ENCODE peak calls at places on chromosomes 5 and 9, in five cellular contexts. Y is H1, O is K562, L is HepG2, N is GM12878. S is an unnamed sample.

GRCh38 chr9:136321561-136321960 is 5.8 kb upstream of the GPSM1 start:
- DNase-seq in L (no peak), N (no peak), O (no peak), Y (no peak), S (no peak)

GRCh38 chr9:127803507-127804352 is 1.0 kb downstream of the FPGS start:
- DNase-seq in N (no peak), O (no peak), Y (no peak), L (no peak), S (peak; percentile 59)

GRCh38 chr9:78073722-78074121 is 42.1 kb upstream of the GNAQ start:
- DNase-seq in L (no peak), N (no peak), Y (no peak), O (no peak), S (no peak)

GRCh38 chr9:136759436-136760325 is 1.6 kb upstream of the LCN8 start:
- DNase-seq in O (no peak), N (no peak), Y (peak; percentile 49), L (no peak), S (no peak)

GRCh38 chr5:144697847-144698262 is 527.2 kb downstream of the KCTD16 start:
- DNase-seq in O (no peak), N (no peak), L (no peak), Y (no peak), S (peak; percentile 14)

GRCh38 chr9:97906236-97906831 is 16.0 kb downstream of the TRMO start:
- DNase-seq in L (no peak), O (no peak), Y (no peak), N (no peak), S (no peak)

GRCh38 chr9:111412280-111412679 is 71.9 kb downstream of the ECPAS start:
- DNase-seq in Y (no peak), N (no peak), O (no peak), L (no peak), S (no peak)

GRCh38 chr9:122900791-122901190 is 4.4 kb downstream of the RC3H2 start:
- DNase-seq in N (no peak), Y (no peak), O (no peak), L (no peak), S (no peak)

GRCh38 chr5:55344392-55344992 is 36.7 kb downstream of the MTREX start:
- DNase-seq in L (peak; percentile 52), N (no peak), O (peak; percentile 66), Y (peak; percentile 76), S (peak; percentile 65)

GRCh38 chr5:111194925-111195324 is 29.3 kb upstream of the CAMK4 start:
- DNase-seq in N (no peak), O (no peak), L (no peak), Y (no peak), S (no peak)

GRCh38 chr5:109224276-109224675 is 185.5 kb downstream of the PJA2 start:
- DNase-seq in O (no peak), Y (no peak), N (no peak), L (no peak), S (no peak)

GRCh38 chr9:125977223-125977622 is 230.1 kb downstream of the PBX3 start:
- DNase-seq in Y (no peak), O (no peak), L (no peak), N (no peak), S (no peak)

GRCh38 chr5:64869419-64869818 is 100.7 kb downstream of the CWC27 start:
- DNase-seq in Y (no peak), O (peak; percentile 22), L (no peak), N (no peak), S (peak; percentile 21)

GRCh38 chr9:135840107-135840506 is 67.2 kb downstream of the CAMSAP1 start:
- DNase-seq in N (no peak), L (no peak), O (no peak), Y (no peak), S (no peak)

GRCh38 chr5:87081511-87082372 is 185.9 kb upstream of the RASA1 start:
- DNase-seq in L (no peak), N (peak; percentile 80), Y (no peak), O (peak; percentile 61), S (no peak)

GRCh38 chr5:147578228-147579024 is 68.6 kb upstream of the DPYSL3 start:
- DNase-seq in L (peak; percentile 41), N (no peak), Y (no peak), O (peak; percentile 13), S (peak; percentile 82)

GRCh38 chr9:127890053-127890452 is 9.3 kb downstream of the ST6GALNAC6 start:
- DNase-seq in O (no peak), Y (no peak), L (no peak), N (no peak), S (no peak)

GRCh38 chr5:173819521-173819920 is 68.6 kb upstream of the CPEB4 start:
- DNase-seq in Y (no peak), O (no peak), L (no peak), N (no peak), S (no peak)

GRCh38 chr5:173815571-173815970 is 72.6 kb upstream of the CPEB4 start:
- DNase-seq in N (no peak), O (no peak), L (no peak), Y (no peak), S (no peak)

GRCh38 chr5:173816728-173817127 is 71.4 kb upstream of the CPEB4 start:
- DNase-seq in N (no peak), O (no peak), L (no peak), Y (no peak), S (no peak)

GRCh38 chr5:173814053-173814452 is 74.1 kb upstream of the CPEB4 start:
- DNase-seq in L (no peak), O (no peak), N (no peak), Y (no peak), S (no peak)

DNA sequence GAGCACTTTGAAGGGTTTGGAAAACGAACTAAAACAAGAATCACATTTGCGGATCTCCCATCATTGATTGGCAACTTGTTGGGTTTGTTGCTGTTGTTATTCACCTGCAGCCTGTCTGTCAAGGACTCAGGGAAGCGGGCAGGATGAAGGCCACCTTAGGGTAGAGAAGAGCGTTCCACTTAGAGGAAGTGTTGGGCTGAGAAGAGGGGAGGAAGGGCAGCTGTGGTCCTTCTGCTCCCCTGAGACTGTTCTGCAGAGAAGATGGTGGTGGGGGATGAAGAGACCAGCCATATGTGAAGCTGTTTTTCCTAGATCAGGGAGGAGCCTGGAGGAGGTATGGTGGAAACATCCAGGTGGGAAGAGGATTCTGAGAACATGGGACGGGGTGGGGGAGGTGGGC is 70.6 kb upstream of the CPEB4 start:
- DNase-seq in Y (no peak), N (no peak), O (no peak), L (no peak), S (no peak)
- TF ChIP-seq CTCF in Y (no peak), N (no peak), O (no peak), L (no peak), S (no peak)

DNA sequence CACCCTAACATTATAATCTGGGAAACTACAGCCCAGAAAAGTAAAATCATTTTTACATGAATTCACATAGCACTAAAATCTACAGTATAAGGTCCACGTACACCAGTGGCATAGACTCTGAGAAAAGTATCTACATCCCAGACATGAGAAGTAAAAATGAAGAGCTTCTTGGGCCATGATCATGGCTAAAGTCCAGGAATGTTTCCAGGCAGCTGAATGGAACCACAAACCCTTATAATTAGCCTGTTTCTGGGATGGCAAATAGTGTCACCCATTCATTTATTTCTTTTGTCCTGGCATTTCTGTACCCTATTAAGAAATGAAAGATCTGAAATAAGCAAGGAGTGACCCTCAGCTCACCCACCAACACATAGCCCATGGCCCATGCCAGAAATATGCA is 217.9 kb downstream of the SPOCK1 start:
- DNase-seq in N (no peak), Y (no peak), O (no peak), L (no peak), S (no peak)
- H3K27me3 ChIP-seq in N (peaks cover 2% of the 10 kb centered on the region), Y (no peaks in the 10 kb centered on the region), O (peaks cover 4% of the 10 kb centered on the region), L (no peaks in the 10 kb centered on the region), S (no peaks in the 10 kb centered on the region)

DNA sequence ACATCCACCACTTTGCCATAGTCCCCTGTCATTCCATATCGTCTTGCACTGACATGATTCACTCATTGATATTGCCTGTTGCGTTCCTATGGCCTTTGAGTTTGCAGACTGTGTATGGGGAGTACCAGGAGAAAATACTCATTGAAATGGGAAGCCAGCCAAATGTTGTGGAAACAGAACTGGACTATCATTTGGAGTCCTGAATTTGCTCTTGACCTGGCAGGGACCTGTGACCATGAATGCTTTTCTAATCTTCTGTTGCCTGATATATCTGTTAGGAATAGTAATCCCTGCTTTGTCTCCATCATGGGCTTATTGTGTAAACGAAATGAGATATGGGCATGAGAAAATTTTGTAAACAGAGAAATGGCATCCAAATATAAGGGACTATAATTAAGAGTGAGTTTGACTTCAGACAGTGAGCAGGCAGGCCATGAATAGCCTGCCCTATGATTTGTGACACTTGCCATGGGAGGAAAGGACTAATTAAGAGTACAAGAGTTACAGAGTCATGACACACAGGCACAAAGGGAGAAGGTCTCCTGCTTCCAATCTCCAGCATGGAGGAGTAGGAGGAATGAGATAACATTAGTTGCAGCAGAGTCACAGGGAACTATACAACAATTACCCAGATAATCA is 572.9 kb upstream of the SGCD start:
- DNase-seq in N (no peak), Y (no peak), L (no peak), O (no peak), S (no peak)
- TF ChIP-seq CREB1 in N (no peak), Y (no peak), L (no peak), O (no peak), S (no peak)

GRCh38 chr9:133163559-133164208 is at the start of gene GBGT1:
- DNase-seq in N (no peak), L (no peak), Y (peak; percentile 90), O (peak; percentile 77), S (peak; percentile 79)

GRCh38 chr9:133161542-133161950 is 2.2 kb downstream of the GBGT1 start:
- DNase-seq in Y (no peak), O (no peak), L (no peak), N (no peak), S (no peak)

GRCh38 chr9:133158695-133159094 is 5.0 kb downstream of the GBGT1 start:
- DNase-seq in L (no peak), N (no peak), O (no peak), Y (no peak), S (no peak)

GRCh38 chr9:133162802-133163558 is 734 bp downstream of the GBGT1 start:
- DNase-seq in N (no peak), Y (peak; percentile 59), L (no peak), O (no peak), S (no peak)

GRCh38 chr9:133160742-133161541 is 2.8 kb downstream of the GBGT1 start:
- DNase-seq in N (no peak), L (peak; percentile 52), O (peak; percentile 86), Y (no peak), S (peak; percentile 68)
- TF ChIP-seq CTCF in N (peak; percentile 90), L (peak; percentile 74), O (peak; percentile 86), Y (peak; percentile 84), S (peak; percentile 72)

S was measured in GM23338.